ENCODE peak calls at places on chromosomes 6 and 20, in seven cellular contexts. N, K, W, H, M, F and Q are unnamed samples.

GRCh38 chr20:63574829-63575720 is 1.0 kb upstream of the HELZ2 start:
- DNase-seq in N (no peak), K (no peak), W (peak), H (no peak), M (no peak), F (no peak), Q (no peak)

GRCh38 chr20:56540415-56540814 is 7.4 kb downstream of the FAM209B start:
- DNase-seq in N (no peak), K (no peak), W (peak), H (no peak), M (no peak), F (no peak), Q (no peak)

GRCh38 chr20:4234128-4234527 is 218.8 kb upstream of the RNF24 start:
- DNase-seq in N (no peak), K (peak), W (peak), H (no peak), M (no peak), F (no peak), Q (no peak)

GRCh38 chr6:83908813-83909212 is 49.3 kb downstream of the CYB5R4 start:
- DNase-seq in N (no peak), K (no peak), W (no peak), H (no peak), M (no peak), F (no peak), Q (no peak)

GRCh38 chr6:160256445-160256844 is 2.2 kb downstream of the SLC22A2 start:
- DNase-seq in N (no peak), K (no peak), W (no peak), H (no peak), M (no peak), F (no peak), Q (no peak)

GRCh38 chr6:73858376-73858775 is 162.4 kb downstream of the CD109 start:
- DNase-seq in N (no peak), K (no peak), W (no peak), H (no peak), M (no peak), F (no peak), Q (no peak)

GRCh38 chr20:60470366-60470765 is 512.1 kb downstream of the CDH26 start:
- DNase-seq in N (no peak), K (no peak), W (no peak), H (no peak), M (no peak), F (no peak), Q (peak)

GRCh38 chr6:169215201-169215661 is 38.4 kb downstream of the THBS2 start:
- DNase-seq in N (no peak), K (no peak), W (peak), H (no peak), M (no peak), F (peak), Q (no peak)

GRCh38 chr6:33983721-33984465 is 162.0 kb downstream of the GRM4 start:
- DNase-seq in N (no peak), K (no peak), W (no peak), H (no peak), M (no peak), F (no peak), Q (no peak)

GRCh38 chr6:154017786-154018185 is 21.3 kb upstream of the OPRM1 start:
- DNase-seq in N (no peak), K (no peak), W (no peak), H (no peak), M (no peak), F (no peak), Q (no peak)

GRCh38 chr20:50019466-50020256 is 36.9 kb downstream of the SNAI1 start:
- DNase-seq in N (no peak), K (no peak), W (no peak), H (no peak), M (no peak), F (no peak), Q (no peak)

GRCh38 chr20:31722388-31723281 is at the start of gene BCL2L1:
- DNase-seq in N (peak), K (peak), W (peak), H (peak), M (peak), F (peak), Q (peak)

GRCh38 chr6:165664553-165665383 is 1.7 kb upstream of the PDE10A start:
- DNase-seq in N (no peak), K (no peak), W (peak), H (no peak), M (no peak), F (no peak), Q (no peak)

GRCh38 chr6:108453601-108454157 is 107.0 kb upstream of the FOXO3 start:
- DNase-seq in N (peak), K (no peak), W (peak), H (no peak), M (no peak), F (no peak), Q (no peak)